ENCODE peak calls at places on chromosomes 11 and 22, in five cellular contexts. F is cerebellum, J is ecto neural progenitor cell, O is T-helper 17 cell, B is neural crest cell. D is an unnamed sample.

GRCh38 chr11:45106440-45106839 is 40.0 kb upstream of the PRDM11 start:
- DNase-seq in F (no peak), O (no peak), B (no peak), J (peak), D (no peak)

GRCh38 chr11:117583063-117583801 is 213.8 kb downstream of the DSCAML1 start:
- DNase-seq in F (no peak), J (peak), O (no peak), B (peak), D (no peak)

GRCh38 chr11:134145715-134146114 is 76.8 kb downstream of the JAM3 start:
- DNase-seq in J (no peak), F (no peak), B (no peak), O (no peak), D (no peak)

GRCh38 chr11:120134931-120135228 is 3.0 kb downstream of the TRIM29 start:
- DNase-seq in B (no peak), O (no peak), J (no peak), F (no peak), D (no peak)

GRCh38 chr22:20857838-20858614 is 585 bp downstream of the PI4KA start:
- DNase-seq in J (peak), B (peak), F (peak), O (peak), D (peak)

GRCh38 chr22:27876684-27877083 is 42.4 kb downstream of the PITPNB start:
- DNase-seq in B (no peak), O (no peak), J (no peak), F (no peak), D (no peak)

GRCh38 chr11:28529540-28530410 is 421.6 kb downstream of the METTL15 start:
- DNase-seq in F (peak), O (no peak), J (no peak), B (no peak), D (no peak)

GRCh38 chr11:107689317-107690202 is 22.3 kb downstream of the SLN start:
- DNase-seq in J (peak), F (peak), O (peak), B (peak), D (peak)

GRCh38 chr11:13963169-13963948 is 836 bp downstream of the SPON1 start:
- DNase-seq in O (no peak), B (peak), J (peak), F (peak), D (peak)

GRCh38 chr11:30422828-30423648 is 100.1 kb downstream of the ARL14EP start:
- DNase-seq in B (no peak), J (no peak), F (no peak), O (no peak), D (no peak)

GRCh38 chr22:32475428-32476010 is 908 bp downstream of the FBXO7 start:
- DNase-seq in F (peak), J (peak), O (no peak), B (peak), D (peak)

GRCh38 chr11:75813622-75814039 is 1.4 kb upstream of the UVRAG start:
- DNase-seq in F (no peak), B (no peak), O (no peak), J (no peak), D (peak)

GRCh38 chr11:78535920-78536319 is 38.7 kb downstream of the NARS2 start:
- DNase-seq in J (no peak), O (no peak), B (no peak), F (no peak), D (no peak)

GRCh38 chr22:36221799-36222751 is 17.3 kb downstream of the APOL2 start:
- DNase-seq in B (peak), J (peak), F (peak), O (no peak), D (peak)

GRCh38 chr11:20864628-20865027 is 195.2 kb downstream of the NELL1 start:
- DNase-seq in F (no peak), J (no peak), O (no peak), B (no peak), D (no peak)

GRCh38 chr11:105486929-105487328 is 122.9 kb upstream of the GRIA4 start:
- DNase-seq in B (no peak), F (no peak), J (no peak), O (no peak), D (no peak)

GRCh38 chr11:2752204-2752772 is 52.5 kb upstream of the KCNQ1OT1 start:
- DNase-seq in J (no peak), F (no peak), B (no peak), O (no peak), D (peak)

GRCh38 chr11:60348116-60348515 is 21.1 kb downstream of the MS4A6E start:
- DNase-seq in B (no peak), F (peak), J (no peak), O (no peak), D (no peak)

D was measured in islet precursor cell.